ENCODE peak calls at places on chromosomes 5 and 9, in seven cellular contexts. One of them, this sample, is unnamed.
A peak's percentile ranks its signal among the peaks of the same experiment; 100 is the strongest.

GRCh38 chr9:125700791-125701190 is 6.2 kb downstream of the MAPKAP1 start:
- DNase-seq in stimulated activated CD8-positive, alpha-beta memory T cell treated with anti-CD3 and anti-CD28 coated beads, Interleukin-2, amount 100 ng/mL, for 48 hours: peak; percentile 20
- DNase-seq in T47D: no peak
- DNase-seq in T-helper 1 cell: no peak
- DNase-seq in left ventricle myocardium inferior: no peak
- DNase-seq in GM04503: no peak
- DNase-seq in right atrium auricular region: no peak
- DNase-seq in this sample: no peak

GRCh38 chr9:76717176-76717575 is 47.1 kb upstream of the PCA3 start:
- DNase-seq in stimulated activated CD8-positive, alpha-beta memory T cell treated with anti-CD3 and anti-CD28 coated beads, Interleukin-2, amount 100 ng/mL, for 48 hours: no peak
- DNase-seq in T47D: no peak
- DNase-seq in T-helper 1 cell: no peak
- DNase-seq in left ventricle myocardium inferior: no peak
- DNase-seq in GM04503: no peak
- DNase-seq in right atrium auricular region: no peak
- DNase-seq in this sample: no peak

GRCh38 chr9:129102791-129103594 is 7.6 kb downstream of the CRAT start:
- DNase-seq in stimulated activated CD8-positive, alpha-beta memory T cell treated with anti-CD3 and anti-CD28 coated beads, Interleukin-2, amount 100 ng/mL, for 48 hours: no peak
- DNase-seq in T47D: peak; percentile 92
- DNase-seq in T-helper 1 cell: no peak
- DNase-seq in left ventricle myocardium inferior: peak; percentile 34
- DNase-seq in GM04503: no peak
- DNase-seq in right atrium auricular region: peak; percentile 69
- DNase-seq in this sample: no peak

GRCh38 chr5:65482280-65482726 is 583 bp upstream of the ADAMTS6 start:
- DNase-seq in stimulated activated CD8-positive, alpha-beta memory T cell treated with anti-CD3 and anti-CD28 coated beads, Interleukin-2, amount 100 ng/mL, for 48 hours: no peak
- DNase-seq in T47D: no peak
- DNase-seq in T-helper 1 cell: no peak
- DNase-seq in left ventricle myocardium inferior: no peak
- DNase-seq in GM04503: no peak
- DNase-seq in right atrium auricular region: no peak
- DNase-seq in this sample: no peak

GRCh38 chr5:50553560-50553984 is 112.5 kb upstream of the EMB start:
- DNase-seq in stimulated activated CD8-positive, alpha-beta memory T cell treated with anti-CD3 and anti-CD28 coated beads, Interleukin-2, amount 100 ng/mL, for 48 hours: no peak
- DNase-seq in T47D: peak; percentile 78
- DNase-seq in T-helper 1 cell: no peak
- DNase-seq in left ventricle myocardium inferior: no peak
- DNase-seq in GM04503: no peak
- DNase-seq in right atrium auricular region: no peak
- DNase-seq in this sample: no peak

GRCh38 chr5:1125030-1125357 is 13.1 kb upstream of the SLC12A7 start:
- DNase-seq in stimulated activated CD8-positive, alpha-beta memory T cell treated with anti-CD3 and anti-CD28 coated beads, Interleukin-2, amount 100 ng/mL, for 48 hours: no peak
- DNase-seq in T47D: no peak
- DNase-seq in T-helper 1 cell: no peak
- DNase-seq in left ventricle myocardium inferior: peak; percentile 84
- DNase-seq in GM04503: no peak
- DNase-seq in right atrium auricular region: peak; percentile 81
- DNase-seq in this sample: peak; percentile 25

GRCh38 chr5:151123897-151124751 is 33.5 kb downstream of the ANXA6 start:
- DNase-seq in stimulated activated CD8-positive, alpha-beta memory T cell treated with anti-CD3 and anti-CD28 coated beads, Interleukin-2, amount 100 ng/mL, for 48 hours: peak; percentile 68
- DNase-seq in T47D: peak; percentile 61
- DNase-seq in T-helper 1 cell: no peak
- DNase-seq in left ventricle myocardium inferior: peak; percentile 58
- DNase-seq in GM04503: no peak
- DNase-seq in right atrium auricular region: peak; percentile 78
- DNase-seq in this sample: no peak

GRCh38 chr5:138349842-138350635 is 2.4 kb upstream of the KDM3B start:
- DNase-seq in stimulated activated CD8-positive, alpha-beta memory T cell treated with anti-CD3 and anti-CD28 coated beads, Interleukin-2, amount 100 ng/mL, for 48 hours: no peak
- DNase-seq in T47D: no peak
- DNase-seq in T-helper 1 cell: no peak
- DNase-seq in left ventricle myocardium inferior: no peak
- DNase-seq in GM04503: no peak
- DNase-seq in right atrium auricular region: no peak
- DNase-seq in this sample: no peak

GRCh38 chr9:95570646-95571045 is 53.9 kb upstream of the PTCH1 start:
- DNase-seq in stimulated activated CD8-positive, alpha-beta memory T cell treated with anti-CD3 and anti-CD28 coated beads, Interleukin-2, amount 100 ng/mL, for 48 hours: no peak
- DNase-seq in T47D: no peak
- DNase-seq in T-helper 1 cell: no peak
- DNase-seq in left ventricle myocardium inferior: no peak
- DNase-seq in GM04503: no peak
- DNase-seq in right atrium auricular region: no peak
- DNase-seq in this sample: no peak

GRCh38 chr5:54243483-54244080 is 66.8 kb downstream of the ARL15 start:
- DNase-seq in stimulated activated CD8-positive, alpha-beta memory T cell treated with anti-CD3 and anti-CD28 coated beads, Interleukin-2, amount 100 ng/mL, for 48 hours: peak; percentile 6
- DNase-seq in T47D: peak; percentile 62
- DNase-seq in T-helper 1 cell: no peak
- DNase-seq in left ventricle myocardium inferior: no peak
- DNase-seq in GM04503: no peak
- DNase-seq in right atrium auricular region: no peak
- DNase-seq in this sample: no peak

GRCh38 chr5:123365163-123365562 is 58.0 kb downstream of the CEP120 start:
- DNase-seq in stimulated activated CD8-positive, alpha-beta memory T cell treated with anti-CD3 and anti-CD28 coated beads, Interleukin-2, amount 100 ng/mL, for 48 hours: no peak
- DNase-seq in T47D: no peak
- DNase-seq in T-helper 1 cell: no peak
- DNase-seq in left ventricle myocardium inferior: no peak
- DNase-seq in GM04503: peak; percentile 7
- DNase-seq in right atrium auricular region: no peak
- DNase-seq in this sample: no peak